ENCODE peak calls at places on chromosomes 5 and 9, in eight cellular contexts. N is tibial nerve, O is NCI-H460, R is AG20443, B is SK-N-SH, H is hepatic stellate cell, Y is NCI-H2171, Z is HEK293T. W is an unnamed sample.

GRCh38 chr9:137880976-137881530 is 3.5 kb downstream of the CACNA1B start:
- DNase-seq in Z (no peak), H (no peak), O (no peak), Y (no peak), R (no peak), N (no peak), B (no peak), W (no peak)

GRCh38 chr9:137066096-137066861 is 4.1 kb downstream of the SAPCD2 start:
- DNase-seq in Y (no peak), Z (no peak), B (no peak), H (no peak), R (no peak), O (no peak), N (no peak), W (no peak)

GRCh38 chr5:154331924-154332323 is 113.9 kb upstream of the SAP30L start:
- DNase-seq in Y (peak; percentile 29), R (no peak), B (no peak), O (no peak), N (no peak), H (no peak), Z (no peak), W (no peak)

GRCh38 chr5:181215997-181216982 is 6.8 kb upstream of the TRIM41 start:
- DNase-seq in O (peak; percentile 83), B (no peak), H (no peak), R (no peak), Y (no peak), N (no peak), Z (no peak), W (no peak)

GRCh38 chr9:99497641-99498040 is 275.6 kb downstream of the SEC61B start:
- DNase-seq in B (no peak), R (no peak), O (no peak), Z (no peak), Y (no peak), H (no peak), N (no peak), W (no peak)

GRCh38 chr5:58410441-58410840 is 49.4 kb downstream of the PLK2 start:
- DNase-seq in Z (no peak), H (peak; percentile 9), O (peak; percentile 58), N (peak; percentile 29), Y (no peak), B (no peak), R (peak; percentile 53), W (no peak)

GRCh38 chr9:131402073-131402472 is 8.2 kb downstream of the PRRC2B start:
- DNase-seq in N (no peak), O (no peak), H (no peak), R (no peak), Z (no peak), Y (peak; percentile 47), B (no peak), W (no peak)

GRCh38 chr5:163649522-163649921 is 144.1 kb downstream of the MAT2B start:
- DNase-seq in N (no peak), Z (no peak), R (no peak), H (no peak), Y (peak; percentile 40), O (peak; percentile 28), B (no peak), W (peak; percentile 19)

GRCh38 chr5:162607879-162608278 is 540.3 kb downstream of the GABRG2 start:
- DNase-seq in Y (no peak), Z (no peak), R (no peak), B (peak; percentile 2), N (no peak), H (no peak), O (no peak), W (no peak)

GRCh38 chr5:171207256-171207866 is 101.7 kb upstream of the TLX3 start:
- DNase-seq in N (peak; percentile 40), B (peak; percentile 15), H (peak; percentile 19), O (peak; percentile 55), R (peak; percentile 64), Z (peak; percentile 63), Y (no peak), W (peak; percentile 43)

GRCh38 chr9:5486988-5487387 is 23.3 kb upstream of the PDCD1LG2 start:
- DNase-seq in B (no peak), R (no peak), O (no peak), H (no peak), Z (no peak), N (no peak), Y (no peak), W (no peak)

W was measured in HCT116.